ENCODE peak calls at places on chromosomes 7 and 10, in five cellular contexts. I is gastrocnemius medialis, A is Peyer's patch, F is spleen, U is stomach. R is an unnamed sample.

GRCh38 chr7:14761506-14762296 is 140.8 kb downstream of the DGKB start:
- DNase-seq in I (peak; percentile 86), A (no peak), F (no peak), U (no peak), R (peak; percentile 92)

GRCh38 chr7:142587578-142588191 is 161.6 kb upstream of the PRSS1 start:
- DNase-seq in I (no peak), A (no peak), F (no peak), U (no peak), R (no peak)

GRCh38 chr10:49175587-49176309 is 12.4 kb downstream of the TMEM273 start:
- DNase-seq in I (no peak), A (no peak), F (peak; percentile 72), U (no peak), R (no peak)

GRCh38 chr7:69256634-69257081 is 341.6 kb upstream of the AUTS2 start:
- DNase-seq in I (peak; percentile 53), A (no peak), F (peak; percentile 75), U (peak; percentile 27), R (peak; percentile 87)

GRCh38 chr7:45885264-45885882 is 2.9 kb upstream of the IGFBP1 start:
- DNase-seq in I (no peak), A (no peak), F (no peak), U (no peak), R (no peak)

GRCh38 chr10:80464557-80465466 is 10.7 kb downstream of the TSPAN14 start:
- DNase-seq in I (no peak), A (no peak), F (peak; percentile 80), U (peak; percentile 47), R (no peak)

GRCh38 chr7:100801833-100802568 is 25.3 kb downstream of the EPHB4 start:
- DNase-seq in I (no peak), A (no peak), F (no peak), U (peak; percentile 75), R (peak; percentile 85)

GRCh38 chr10:78772986-78773530 is 295.7 kb upstream of the ZMIZ1 start:
- DNase-seq in I (no peak), A (no peak), F (no peak), U (no peak), R (no peak)

GRCh38 chr10:12782537-12782936 is 219.0 kb downstream of the CCDC3 start:
- DNase-seq in I (no peak), A (peak; percentile 22), F (no peak), U (peak; percentile 47), R (peak; percentile 74)

GRCh38 chr7:17456541-17456940 is 158.1 kb downstream of the AHR start:
- DNase-seq in I (no peak), A (no peak), F (no peak), U (no peak), R (no peak)

GRCh38 chr10:121596668-121597503 is 1.4 kb downstream of the FGFR2 start:
- DNase-seq in I (no peak), A (no peak), F (no peak), U (peak; percentile 36), R (peak; percentile 85)

GRCh38 chr10:132347211-132347930 is 15.4 kb downstream of the LRRC27 start:
- DNase-seq in I (no peak), A (no peak), F (peak; percentile 56), U (no peak), R (peak; percentile 59)

GRCh38 chr7:87575521-87575920 is 25.2 kb downstream of the ABCB1 start:
- DNase-seq in I (no peak), A (no peak), F (no peak), U (no peak), R (no peak)

GRCh38 chr7:31883761-31884164 is 186.4 kb downstream of the PDE1C start:
- DNase-seq in I (no peak), A (no peak), F (no peak), U (no peak), R (no peak)

GRCh38 chr10:114413398-114413797 is 9.1 kb upstream of the AFAP1L2 start:
- DNase-seq in I (no peak), A (no peak), F (no peak), U (peak; percentile 66), R (peak; percentile 80)

GRCh38 chr10:73576178-73576889 is 14.8 kb downstream of the USP54 start:
- DNase-seq in I (peak; percentile 52), A (no peak), F (no peak), U (peak; percentile 46), R (peak; percentile 79)

GRCh38 chr10:43410345-43410744 is 1.4 kb upstream of the HNRNPF start:
- DNase-seq in I (no peak), A (no peak), F (no peak), U (no peak), R (no peak)

GRCh38 chr10:43409385-43410109 is 561 bp upstream of the HNRNPF start:
- DNase-seq in I (no peak), A (peak; percentile 54), F (peak; percentile 91), U (peak; percentile 53), R (peak; percentile 73)

GRCh38 chr10:43408331-43408709 is 666 bp downstream of the HNRNPF start:
- DNase-seq in I (no peak), A (peak; percentile 27), F (no peak), U (no peak), R (no peak)

GRCh38 chr10:43407576-43408330 is 1.2 kb downstream of the HNRNPF start:
- DNase-seq in I (peak; percentile 91), A (peak; percentile 93), F (peak; percentile 98), U (peak; percentile 94), R (peak; percentile 98)

DNA sequence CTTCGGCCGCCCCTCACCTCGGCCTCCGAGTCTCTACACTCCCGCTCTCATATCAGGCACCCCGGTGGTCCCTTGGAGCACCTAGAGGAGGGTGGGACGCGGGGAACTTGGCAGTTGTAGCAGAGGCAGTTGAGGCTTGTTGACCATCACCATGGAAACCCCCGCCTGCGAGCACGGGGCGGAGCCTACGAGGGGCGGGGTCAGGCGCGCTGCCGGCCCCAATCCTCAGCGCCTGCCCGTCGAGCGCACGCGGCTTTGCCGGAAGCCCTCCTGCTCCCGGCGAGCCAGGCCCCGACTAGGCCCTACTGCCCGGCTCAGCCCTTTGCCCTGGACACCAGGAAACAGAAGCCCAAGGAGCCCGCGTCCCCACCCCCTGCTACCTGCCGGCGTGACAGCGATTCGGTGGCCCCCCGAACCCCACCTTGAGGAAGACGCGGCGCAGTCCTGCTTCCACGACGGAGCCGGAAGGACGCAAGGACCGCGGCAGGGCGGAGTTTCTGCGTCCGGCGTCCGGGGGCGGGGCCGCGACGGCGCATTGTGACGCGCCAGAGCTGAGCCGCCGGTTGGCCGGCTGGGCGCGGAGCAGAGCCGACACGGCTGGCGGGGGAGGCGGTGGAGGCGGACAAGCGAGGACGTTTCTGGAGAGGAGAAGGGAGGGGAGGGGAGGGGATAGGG is at the start of gene HNRNPF:
- DNase-seq in I (peak; percentile 85), A (peak; percentile 90), F (peak; percentile 98), U (peak; percentile 95), R (peak; percentile 98)
- TF ChIP-seq POLR2A in I (peak; percentile 98), A (peak; percentile 91), F (peak; percentile 74), U (no peak), R (peak; percentile 93)

GRCh38 chr10:44907576-44907975 is 3.6 kb upstream of the TMEM72 start:
- DNase-seq in I (no peak), A (no peak), F (no peak), U (no peak), R (no peak)
- H3K9me3 ChIP-seq in I (no peaks in the 10 kb centered on the region), A (no peaks in the 10 kb centered on the region), F (no peaks in the 10 kb centered on the region), U (no peaks in the 10 kb centered on the region), R (no peaks in the 10 kb centered on the region)

GRCh38 chr10:68988530-68989316 is at the start of gene KIFBP:
- DNase-seq in I (peak; percentile 88), A (peak; percentile 93), F (peak; percentile 95), U (peak; percentile 93), R (peak; percentile 97)
- TF ChIP-seq POLR2A in I (peak; percentile 73), A (peak; percentile 71), F (peak; percentile 15), U (no peak), R (peak; percentile 91)

GRCh38 chr7:134088199-134088598 is 38.9 kb upstream of the LRGUK start:
- DNase-seq in I (no peak), A (no peak), F (no peak), U (no peak), R (no peak)
- H3K9me3 ChIP-seq in I (no peaks in the 10 kb centered on the region), A (no peaks in the 10 kb centered on the region), F (peaks cover 61% of the 10 kb centered on the region), U (peaks cover 38% of the 10 kb centered on the region), R (no peaks in the 10 kb centered on the region)

GRCh38 chr10:101031796-101032636 is 982 bp downstream of the SFXN3 start:
- DNase-seq in I (peak; percentile 46), A (peak; percentile 82), F (peak; percentile 97), U (peak; percentile 79), R (peak; percentile 90)
- TF ChIP-seq POLR2A in I (peak; percentile 61), A (peak; percentile 66), F (no peak), U (no peak), R (peak; percentile 46)

GRCh38 chr10:123445336-123445735 is 220.8 kb upstream of the GPR26 start:
- DNase-seq in I (no peak), A (no peak), F (peak; percentile 42), U (no peak), R (peak; percentile 17)
- H3K9me3 ChIP-seq in I (no peaks in the 10 kb centered on the region), A (no peaks in the 10 kb centered on the region), F (no peaks in the 10 kb centered on the region), U (no peaks in the 10 kb centered on the region), R (no peaks in the 10 kb centered on the region)

GRCh38 chr10:10798543-10799192 is 219.0 kb upstream of the CELF2 start:
- DNase-seq in I (no peak), A (no peak), F (no peak), U (no peak), R (peak; percentile 71)
- TF ChIP-seq POLR2A in I (no peak), A (no peak), F (no peak), U (no peak), R (no peak)

GRCh38 chr10:105288613-105289012 is 647.5 kb downstream of the SORCS3 start:
- DNase-seq in I (no peak), A (no peak), F (no peak), U (no peak), R (no peak)

GRCh38 chr10:105291571-105291970 is 650.5 kb downstream of the SORCS3 start:
- DNase-seq in I (no peak), A (no peak), F (no peak), U (no peak), R (no peak)

GRCh38 chr10:105292236-105292635 is 651.1 kb downstream of the SORCS3 start:
- DNase-seq in I (no peak), A (no peak), F (no peak), U (no peak), R (no peak)

GRCh38 chr10:105287970-105288369 is 646.9 kb downstream of the SORCS3 start:
- DNase-seq in I (no peak), A (no peak), F (no peak), U (no peak), R (no peak)
- H3K9me3 ChIP-seq in I (no peaks in the 10 kb centered on the region), A (no peaks in the 10 kb centered on the region), F (no peaks in the 10 kb centered on the region), U (no peaks in the 10 kb centered on the region), R (no peaks in the 10 kb centered on the region)

R was measured in sigmoid colon.